ENCODE peak calls at places on chromosomes 2 and 18, in four cellular contexts. T, X, V and U are unnamed samples.
A peak's percentile ranks its signal among the peaks of the same experiment; 100 is the strongest.

GRCh38 chr18:9321017-9321452 is 13.5 kb upstream of the TWSG1 start:
- DNase-seq in T (no peak), X (no peak), V (no peak), U (no peak)

GRCh38 chr2:38948995-38949394 is 59.3 kb downstream of the ARHGEF33 start:
- DNase-seq in T (no peak), X (no peak), V (no peak), U (no peak)

GRCh38 chr2:172102159-172102857 is 392 bp downstream of the DLX2 start:
- DNase-seq in T (no peak), X (no peak), V (no peak), U (no peak)

GRCh38 chr2:232477751-232478510 is 9.7 kb downstream of the ECEL1 start:
- DNase-seq in T (peak; percentile 21), X (no peak), V (no peak), U (no peak)

GRCh38 chr2:46333912-46334311 is 36.7 kb downstream of the EPAS1 start:
- DNase-seq in T (no peak), X (no peak), V (no peak), U (no peak)

GRCh38 chr2:241199897-241200821 is 11.7 kb downstream of the ANO7 start:
- DNase-seq in T (no peak), X (no peak), V (no peak), U (no peak)

GRCh38 chr2:182229288-182229687 is 197.5 kb downstream of the PDE1A start:
- DNase-seq in T (no peak), X (no peak), V (no peak), U (no peak)

GRCh38 chr18:33916200-33916599 is 308.5 kb downstream of the NOL4 start:
- DNase-seq in T (no peak), X (peak; percentile 5), V (no peak), U (no peak)

GRCh38 chr2:9237831-9238230 is 31.2 kb downstream of the ASAP2 start:
- DNase-seq in T (no peak), X (no peak), V (no peak), U (no peak)

GRCh38 chr2:10007921-10008808 is 35.2 kb upstream of the KLF11 start:
- DNase-seq in T (peak; percentile 19), X (no peak), V (peak; percentile 50), U (no peak)

GRCh38 chr2:27765621-27766286 is 5.8 kb upstream of the MRPL33 start:
- DNase-seq in T (peak; percentile 44), X (peak; percentile 56), V (peak; percentile 39), U (no peak)

GRCh38 chr2:7133521-7133920 is 216.3 kb downstream of the RNF144A start:
- DNase-seq in T (no peak), X (no peak), V (no peak), U (no peak)

DNA sequence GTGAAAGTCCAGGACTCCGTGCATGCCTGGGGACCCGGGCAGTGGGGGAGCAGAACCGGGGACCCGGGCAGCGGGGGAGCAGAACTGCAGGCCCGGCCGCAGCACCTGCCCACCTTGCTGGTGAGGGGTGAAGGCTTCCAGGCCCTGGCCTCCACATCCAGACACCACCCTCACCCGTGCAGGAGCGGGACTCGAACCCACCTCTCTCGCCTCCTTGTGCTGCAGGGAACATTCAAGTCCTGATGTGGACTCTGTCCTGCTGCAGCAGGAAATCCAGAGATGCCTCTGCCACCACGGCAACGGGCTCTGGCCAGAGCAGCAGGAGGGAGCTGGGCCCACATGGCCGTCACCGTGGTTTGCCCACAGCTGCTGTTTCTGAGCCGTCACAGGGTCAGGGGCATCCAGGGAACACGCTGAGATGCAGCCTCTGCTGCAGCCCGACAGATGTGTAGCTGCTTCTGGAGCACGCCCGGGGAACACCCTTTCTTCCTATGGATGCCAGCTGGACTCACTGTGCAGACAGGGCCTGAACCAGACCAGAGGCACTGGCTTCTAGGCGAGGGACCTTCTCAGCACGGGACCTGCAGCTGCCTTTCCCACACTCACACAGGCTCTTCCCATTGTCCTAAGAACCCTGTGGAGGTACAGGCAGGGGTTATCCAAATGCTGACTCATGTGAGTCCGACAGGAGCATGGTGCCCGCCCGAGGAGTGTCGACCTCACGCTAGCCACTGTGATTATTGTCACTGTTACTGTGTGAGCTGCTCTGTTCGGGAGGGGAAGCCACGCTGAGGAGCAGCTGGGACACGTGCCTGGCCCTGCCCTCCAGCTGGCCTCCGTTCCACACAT is 89.2 kb upstream of the CTDP1 start:
- DNase-seq in T (peak; percentile 57), X (no peak), V (no peak), U (no peak)
- H3K27me3 ChIP-seq in T (no peaks in the 10 kb centered on the region), X (no peaks in the 10 kb centered on the region), V (peaks cover 4% of the 10 kb centered on the region), U (no peaks in the 10 kb centered on the region)

GRCh38 chr2:219029829-219030165 is 11.5 kb downstream of the CFAP65 start:
- DNase-seq in T (peak; percentile 91), X (peak; percentile 84), V (peak; percentile 74), U (peak; percentile 75)
- H3K27me3 ChIP-seq in T (peaks cover 4% of the 10 kb centered on the region), X (no peaks in the 10 kb centered on the region), V (peaks cover 38% of the 10 kb centered on the region), U (no peaks in the 10 kb centered on the region)

GRCh38 chr18:76446746-76447267 is 48.2 kb downstream of the ZNF516 start:
- DNase-seq in T (no peak), X (no peak), V (no peak), U (no peak)

GRCh38 chr18:76445275-76445674 is 49.8 kb downstream of the ZNF516 start:
- DNase-seq in T (no peak), X (no peak), V (no peak), U (no peak)

GRCh38 chr18:76447268-76447890 is 47.7 kb downstream of the ZNF516 start:
- DNase-seq in T (no peak), X (no peak), V (no peak), U (no peak)

GRCh38 chr18:76445741-76446232 is 49.3 kb downstream of the ZNF516 start:
- DNase-seq in T (no peak), X (peak; percentile 39), V (no peak), U (no peak)

DNA sequence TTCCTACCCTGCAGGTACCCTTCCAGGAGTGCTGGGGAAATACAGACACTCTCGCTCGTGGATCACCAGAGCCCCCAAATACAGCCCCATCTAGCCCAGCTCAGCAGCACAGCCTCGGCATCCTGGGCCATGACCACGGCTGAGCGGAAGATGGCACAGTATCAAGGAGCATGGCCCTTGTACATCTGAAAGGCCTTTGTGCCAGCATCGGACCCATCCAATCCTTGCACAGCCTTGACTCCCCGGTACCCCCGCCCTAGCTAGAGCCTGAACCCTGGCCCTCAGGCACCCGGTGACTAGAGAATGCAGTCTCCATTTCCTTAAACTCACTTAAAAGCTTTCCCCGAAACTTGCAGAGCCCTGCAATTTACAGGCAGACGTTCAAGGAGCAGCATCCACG is 48.7 kb downstream of the ZNF516 start:
- DNase-seq in T (no peak), X (no peak), V (no peak), U (peak; percentile 56)
- H3K27me3 ChIP-seq in T (no peaks in the 10 kb centered on the region), X (no peaks in the 10 kb centered on the region), V (no peaks in the 10 kb centered on the region), U (no peaks in the 10 kb centered on the region)

GRCh38 chr2:144937066-144937465 is 417.1 kb upstream of the ZEB2 start:
- DNase-seq in T (no peak), X (no peak), V (no peak), U (no peak)

GRCh38 chr2:144937899-144938298 is 418.0 kb upstream of the ZEB2 start:
- DNase-seq in T (no peak), X (no peak), V (peak; percentile 25), U (no peak)

GRCh38 chr2:144938308-144938709 is 418.4 kb upstream of the ZEB2 start:
- DNase-seq in T (no peak), X (peak; percentile 66), V (peak; percentile 50), U (no peak)

GRCh38 chr2:144941743-144942488 is 422.0 kb upstream of the ZEB2 start:
- DNase-seq in T (no peak), X (no peak), V (no peak), U (no peak)

GRCh38 chr2:144939590-144939989 is 419.7 kb upstream of the ZEB2 start:
- DNase-seq in T (no peak), X (no peak), V (no peak), U (no peak)
- H3K27me3 ChIP-seq in T (no peaks in the 10 kb centered on the region), X (no peaks in the 10 kb centered on the region), V (no peaks in the 10 kb centered on the region), U (no peaks in the 10 kb centered on the region)

GRCh38 chr18:48106976-48107781 is 176.7 kb upstream of the SMAD2 start:
- DNase-seq in T (no peak), X (peak; percentile 13), V (no peak), U (no peak)

GRCh38 chr18:48105317-48105716 is 174.9 kb upstream of the SMAD2 start:
- DNase-seq in T (no peak), X (no peak), V (no peak), U (no peak)

GRCh38 chr18:48108136-48108535 is 177.7 kb upstream of the SMAD2 start:
- DNase-seq in T (no peak), X (no peak), V (no peak), U (no peak)

GRCh38 chr18:48106498-48106897 is 176.0 kb upstream of the SMAD2 start:
- DNase-seq in T (no peak), X (no peak), V (no peak), U (no peak)

DNA sequence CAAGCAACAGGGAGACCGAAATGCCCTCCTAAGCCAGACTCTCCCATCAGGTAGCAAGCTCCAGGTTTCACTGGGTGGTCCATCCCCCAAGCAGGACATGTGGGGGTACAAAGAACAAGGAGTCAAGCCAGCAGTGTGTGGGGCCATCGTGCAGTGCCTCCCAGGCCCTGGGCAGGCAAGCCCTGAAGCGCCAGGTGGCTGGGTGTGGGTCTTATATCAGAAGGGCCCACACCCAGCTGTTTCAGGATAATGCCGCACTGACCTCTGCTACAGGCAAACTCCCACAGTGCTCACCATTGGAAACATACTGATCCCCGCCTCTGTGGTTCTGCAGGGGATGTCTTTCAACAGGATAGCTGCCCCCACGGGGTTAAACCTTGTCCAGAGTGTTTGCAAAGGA is 174.2 kb upstream of the SMAD2 start:
- DNase-seq in T (no peak), X (peak; percentile 27), V (no peak), U (no peak)
- H3K27me3 ChIP-seq in T (no peaks in the 10 kb centered on the region), X (no peaks in the 10 kb centered on the region), V (no peaks in the 10 kb centered on the region), U (no peaks in the 10 kb centered on the region)

GRCh38 chr2:26567534-26567933 is 73.6 kb downstream of the CIB4 start:
- DNase-seq in T (no peak), X (no peak), V (no peak), U (no peak)
- H3K27me3 ChIP-seq in T (peaks cover 34% of the 10 kb centered on the region), X (peaks cover 5% of the 10 kb centered on the region), V (peaks cover 65% of the 10 kb centered on the region), U (no peaks in the 10 kb centered on the region)

DNA sequence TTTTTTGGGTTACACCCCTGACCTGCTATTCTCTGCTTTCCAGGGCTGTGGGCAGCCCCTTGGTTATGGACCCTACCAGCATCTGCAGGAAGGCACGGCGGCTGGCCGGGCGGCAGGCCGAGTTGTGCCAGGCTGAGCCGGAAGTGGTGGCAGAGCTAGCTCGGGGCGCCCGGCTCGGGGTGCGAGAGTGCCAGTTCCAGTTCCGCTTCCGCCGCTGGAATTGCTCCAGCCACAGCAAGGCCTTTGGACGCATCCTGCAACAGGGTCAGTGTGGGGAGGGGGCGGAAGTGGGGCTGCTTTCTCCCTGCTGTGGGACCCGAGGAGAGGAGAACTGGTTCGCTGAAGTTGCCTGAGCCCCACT is 9.7 kb upstream of the WNT10A start:
- DNase-seq in T (no peak), X (no peak), V (no peak), U (no peak)
- H3K27me3 ChIP-seq in T (peaks cover 63% of the 10 kb centered on the region), X (peaks cover 18% of the 10 kb centered on the region), V (peaks cover 90% of the 10 kb centered on the region), U (peaks cover 27% of the 10 kb centered on the region)

GRCh38 chr2:184597996-184598312 is 375 bp upstream of the ZNF804A start:
- DNase-seq in T (no peak), X (no peak), V (no peak), U (no peak)
- H3K27me3 ChIP-seq in T (no peaks in the 10 kb centered on the region), X (no peaks in the 10 kb centered on the region), V (peaks cover 41% of the 10 kb centered on the region), U (no peaks in the 10 kb centered on the region)